ENCODE peak calls at places on chromosomes 16 and 17, in six cellular contexts. One of them, this sample, is unnamed.

GRCh38 chr16:57191056-57191536 is 5.0 kb downstream of the RSPRY1 start:
- DNase-seq in mesenchymal stem cell: peak
- DNase-seq in IMR-90: peak
- DNase-seq in neuronal stem cell: no peak
- DNase-seq in H9: no peak
- DNase-seq in H1: no peak
- DNase-seq in this sample: no peak

GRCh38 chr17:3683054-3683511 is 12.9 kb downstream of the P2RX5 start:
- DNase-seq in mesenchymal stem cell: peak
- DNase-seq in IMR-90: no peak
- DNase-seq in neuronal stem cell: no peak
- DNase-seq in H9: peak
- DNase-seq in H1: no peak
- DNase-seq in this sample: peak

GRCh38 chr17:58303981-58304734 is 23.4 kb upstream of the MPO start:
- DNase-seq in mesenchymal stem cell: peak
- DNase-seq in IMR-90: peak
- DNase-seq in neuronal stem cell: no peak
- DNase-seq in H9: peak
- DNase-seq in H1: peak
- DNase-seq in this sample: peak

GRCh38 chr17:69874220-69874670 is 200.8 kb upstream of the KCNJ16 start:
- DNase-seq in mesenchymal stem cell: peak
- DNase-seq in IMR-90: peak
- DNase-seq in neuronal stem cell: no peak
- DNase-seq in H9: no peak
- DNase-seq in H1: no peak
- DNase-seq in this sample: peak

GRCh38 chr16:1055557-1055924 is 17.0 kb upstream of the SSTR5 start:
- DNase-seq in mesenchymal stem cell: no peak
- DNase-seq in IMR-90: no peak
- DNase-seq in neuronal stem cell: no peak
- DNase-seq in H9: no peak
- DNase-seq in H1: no peak
- DNase-seq in this sample: no peak

GRCh38 chr16:82042841-82043240 is 7.8 kb downstream of the HSD17B2 start:
- DNase-seq in mesenchymal stem cell: no peak
- DNase-seq in IMR-90: no peak
- DNase-seq in neuronal stem cell: no peak
- DNase-seq in H9: no peak
- DNase-seq in H1: no peak
- DNase-seq in this sample: no peak

GRCh38 chr17:77403854-77404253 is 263.1 kb downstream of the SEC14L1 start:
- DNase-seq in mesenchymal stem cell: no peak
- DNase-seq in IMR-90: no peak
- DNase-seq in neuronal stem cell: no peak
- DNase-seq in H9: no peak
- DNase-seq in H1: no peak
- DNase-seq in this sample: no peak

GRCh38 chr16:87570938-87571867 is 31.1 kb upstream of the JPH3 start:
- DNase-seq in mesenchymal stem cell: peak
- DNase-seq in IMR-90: peak
- DNase-seq in neuronal stem cell: no peak
- DNase-seq in H9: peak
- DNase-seq in H1: no peak
- DNase-seq in this sample: peak

GRCh38 chr17:10879110-10879509 is 41.2 kb upstream of the PIRT start:
- DNase-seq in mesenchymal stem cell: no peak
- DNase-seq in IMR-90: no peak
- DNase-seq in neuronal stem cell: peak
- DNase-seq in H9: peak
- DNase-seq in H1: no peak
- DNase-seq in this sample: peak

GRCh38 chr16:67936876-67937605 is 391 bp upstream of the PSMB10 start:
- DNase-seq in mesenchymal stem cell: no peak
- DNase-seq in IMR-90: no peak
- DNase-seq in neuronal stem cell: no peak
- DNase-seq in H9: no peak
- DNase-seq in H1: no peak
- DNase-seq in this sample: peak

GRCh38 chr16:1379054-1379862 is 27.5 kb downstream of the GNPTG start:
- DNase-seq in mesenchymal stem cell: peak
- DNase-seq in IMR-90: peak
- DNase-seq in neuronal stem cell: peak
- DNase-seq in H9: no peak
- DNase-seq in H1: no peak
- DNase-seq in this sample: peak

GRCh38 chr16:53156516-53156915 is 101.7 kb downstream of the CHD9 start:
- DNase-seq in mesenchymal stem cell: no peak
- DNase-seq in IMR-90: peak
- DNase-seq in neuronal stem cell: no peak
- DNase-seq in H9: no peak
- DNase-seq in H1: no peak
- DNase-seq in this sample: no peak

GRCh38 chr17:2945299-2945698 is 118.1 kb downstream of the OR1D5 start:
- DNase-seq in mesenchymal stem cell: no peak
- DNase-seq in IMR-90: no peak
- DNase-seq in neuronal stem cell: no peak
- DNase-seq in H9: no peak
- DNase-seq in H1: no peak
- DNase-seq in this sample: no peak

GRCh38 chr16:85003723-85004586 is 7.4 kb downstream of the ZDHHC7 start:
- DNase-seq in mesenchymal stem cell: no peak
- DNase-seq in IMR-90: no peak
- DNase-seq in neuronal stem cell: no peak
- DNase-seq in H9: no peak
- DNase-seq in H1: no peak
- DNase-seq in this sample: no peak

GRCh38 chr17:29176500-29177351 is 3.5 kb downstream of the MYO18A start:
- DNase-seq in mesenchymal stem cell: peak
- DNase-seq in IMR-90: peak
- DNase-seq in neuronal stem cell: peak
- DNase-seq in H9: peak
- DNase-seq in H1: peak
- DNase-seq in this sample: peak

GRCh38 chr16:2852003-2852730 is 5.8 kb downstream of the PRSS22 start:
- DNase-seq in mesenchymal stem cell: no peak
- DNase-seq in IMR-90: no peak
- DNase-seq in neuronal stem cell: no peak
- DNase-seq in H9: no peak
- DNase-seq in H1: no peak
- DNase-seq in this sample: no peak

GRCh38 chr17:17748179-17748578 is 66.9 kb downstream of the RAI1 start:
- DNase-seq in mesenchymal stem cell: no peak
- DNase-seq in IMR-90: no peak
- DNase-seq in neuronal stem cell: no peak
- DNase-seq in H9: no peak
- DNase-seq in H1: no peak
- DNase-seq in this sample: no peak

GRCh38 chr17:43216369-43216761 is 4.7 kb downstream of the TMEM106A start:
- DNase-seq in mesenchymal stem cell: no peak
- DNase-seq in IMR-90: no peak
- DNase-seq in neuronal stem cell: no peak
- DNase-seq in H9: no peak
- DNase-seq in H1: no peak
- DNase-seq in this sample: no peak

GRCh38 chr16:25051446-25052160 is 36.4 kb upstream of the ARHGAP17 start:
- DNase-seq in mesenchymal stem cell: peak
- DNase-seq in IMR-90: peak
- DNase-seq in neuronal stem cell: no peak
- DNase-seq in H9: no peak
- DNase-seq in H1: no peak
- DNase-seq in this sample: peak

GRCh38 chr17:36152639-36153120 is 23.8 kb downstream of the TBC1D3B start:
- DNase-seq in mesenchymal stem cell: no peak
- DNase-seq in IMR-90: no peak
- DNase-seq in neuronal stem cell: no peak
- DNase-seq in H9: no peak
- DNase-seq in H1: no peak
- DNase-seq in this sample: no peak

GRCh38 chr17:78026381-78026780 is 67.9 kb downstream of the TNRC6C start:
- DNase-seq in mesenchymal stem cell: no peak
- DNase-seq in IMR-90: no peak
- DNase-seq in neuronal stem cell: no peak
- DNase-seq in H9: no peak
- DNase-seq in H1: no peak
- DNase-seq in this sample: no peak

GRCh38 chr17:45771473-45771959 is 12.6 kb upstream of the CRHR1 start:
- DNase-seq in mesenchymal stem cell: no peak
- DNase-seq in IMR-90: no peak
- DNase-seq in neuronal stem cell: no peak
- DNase-seq in H9: peak
- DNase-seq in H1: no peak
- DNase-seq in this sample: peak

GRCh38 chr17:38898812-38899348 is 26.5 kb upstream of the LASP1NB start:
- DNase-seq in mesenchymal stem cell: no peak
- DNase-seq in IMR-90: no peak
- DNase-seq in neuronal stem cell: no peak
- DNase-seq in H9: no peak
- DNase-seq in H1: no peak
- DNase-seq in this sample: no peak

GRCh38 chr17:75645501-75645888 is 12.3 kb downstream of the SMIM5 start:
- DNase-seq in mesenchymal stem cell: peak
- DNase-seq in IMR-90: no peak
- DNase-seq in neuronal stem cell: no peak
- DNase-seq in H9: peak
- DNase-seq in H1: no peak
- DNase-seq in this sample: peak
- H2AK5ac ChIP-seq in mesenchymal stem cell: peak
- H2AK5ac ChIP-seq in IMR-90: no peak
- H2AK5ac ChIP-seq in neuronal stem cell: no peak
- H2AK5ac ChIP-seq in H9: no peak
- H2AK5ac ChIP-seq in H1: no peak
- H2AK5ac ChIP-seq in this sample: no peak

DNA sequence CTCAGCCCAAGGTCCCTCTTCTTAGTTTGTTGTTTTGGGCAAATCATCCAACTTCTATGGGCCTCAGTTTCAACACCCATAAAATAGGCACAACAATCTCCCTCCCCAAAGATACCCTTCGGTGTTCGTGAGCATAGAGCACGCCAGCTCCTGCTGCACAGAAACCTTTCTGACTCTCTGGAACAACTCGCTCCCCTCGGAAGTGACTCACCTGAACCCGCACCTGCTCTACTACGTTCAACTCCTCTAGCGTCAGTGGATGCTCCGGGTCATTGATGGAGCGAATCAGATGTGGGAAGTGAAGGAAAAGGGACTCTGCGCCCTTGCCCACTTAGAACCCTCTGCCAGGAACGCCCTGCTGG is 445 bp downstream of the CIAO2B start:
- DNase-seq in mesenchymal stem cell: no peak
- DNase-seq in IMR-90: peak
- DNase-seq in neuronal stem cell: no peak
- DNase-seq in H9: no peak
- DNase-seq in H1: no peak
- DNase-seq in this sample: no peak
- H2AK5ac ChIP-seq in mesenchymal stem cell: peak
- H2AK5ac ChIP-seq in IMR-90: peak
- H2AK5ac ChIP-seq in neuronal stem cell: peak
- H2AK5ac ChIP-seq in H9: no peak
- H2AK5ac ChIP-seq in H1: no peak
- H2AK5ac ChIP-seq in this sample: no peak

DNA sequence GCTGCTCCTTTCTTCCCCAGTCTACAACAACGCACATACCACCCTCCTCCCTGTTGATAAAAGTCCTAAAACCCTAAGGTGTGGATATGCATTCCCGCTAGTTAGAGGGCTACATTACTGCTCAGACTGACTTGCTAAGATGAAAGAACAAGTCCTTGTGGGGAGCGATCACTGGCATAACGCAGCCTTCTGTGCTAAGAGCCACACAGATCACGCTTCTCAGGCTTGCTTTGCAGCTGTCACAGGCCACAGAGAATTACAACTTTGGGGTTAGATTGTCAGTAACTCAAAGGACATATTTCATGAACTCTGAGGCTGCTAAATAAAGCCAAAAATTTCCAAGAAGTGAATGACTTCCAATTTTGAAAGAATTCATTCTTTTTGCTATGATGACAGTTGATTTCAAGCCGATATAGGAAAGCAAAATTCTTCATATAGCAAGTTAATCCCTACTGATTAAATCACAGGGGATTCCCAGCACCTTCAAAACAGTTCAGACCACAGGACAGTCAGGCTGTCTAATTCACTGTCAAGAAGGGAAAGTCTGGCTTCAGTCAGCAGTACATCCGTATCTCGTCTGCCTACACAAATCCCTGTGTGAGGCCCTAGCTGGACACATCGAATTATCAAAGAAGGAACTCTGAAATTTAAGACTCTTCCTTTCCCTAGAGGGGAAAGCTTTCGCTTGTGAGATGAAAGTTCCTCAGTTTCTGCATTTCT is 107.1 kb downstream of the VPS53 start:
- DNase-seq in mesenchymal stem cell: peak
- DNase-seq in IMR-90: peak
- DNase-seq in neuronal stem cell: no peak
- DNase-seq in H9: no peak
- DNase-seq in H1: no peak
- DNase-seq in this sample: no peak
- H2AK5ac ChIP-seq in mesenchymal stem cell: no peak
- H2AK5ac ChIP-seq in IMR-90: no peak
- H2AK5ac ChIP-seq in neuronal stem cell: no peak
- H2AK5ac ChIP-seq in H9: no peak
- H2AK5ac ChIP-seq in H1: no peak
- H2AK5ac ChIP-seq in this sample: no peak

DNA sequence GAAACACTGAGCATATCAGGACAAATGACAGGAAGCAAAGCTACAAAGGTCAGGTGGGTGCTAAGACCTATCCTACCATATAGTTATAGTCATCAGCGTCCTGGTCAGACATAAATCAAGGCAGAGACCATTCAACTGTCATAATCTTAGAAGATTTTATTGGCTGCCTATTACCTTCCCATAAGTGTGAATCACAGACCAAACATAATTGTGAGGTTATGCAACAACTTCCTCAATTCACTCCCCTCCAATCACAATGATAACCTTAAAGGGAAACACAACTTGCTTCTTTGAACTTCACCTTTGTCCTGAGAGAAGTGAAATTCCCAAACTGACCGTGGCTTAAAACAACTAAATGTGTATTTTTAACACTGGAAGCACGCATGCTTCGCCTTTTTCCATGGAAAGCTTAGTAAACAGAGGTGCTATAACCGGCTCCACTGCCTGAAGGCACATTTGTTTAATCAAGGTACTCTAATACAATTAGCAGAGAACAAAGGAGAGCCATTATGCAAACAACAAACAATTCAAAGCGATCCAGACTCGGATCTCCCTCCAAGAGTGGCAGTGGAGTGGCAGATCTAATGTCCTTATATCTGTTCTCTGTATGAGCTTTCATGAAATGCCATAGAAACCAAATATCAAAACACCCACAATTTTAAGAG is 84.9 kb downstream of the TMEM114 start:
- DNase-seq in mesenchymal stem cell: no peak
- DNase-seq in IMR-90: no peak
- DNase-seq in neuronal stem cell: no peak
- DNase-seq in H9: no peak
- DNase-seq in H1: no peak
- DNase-seq in this sample: peak
- H2AK5ac ChIP-seq in mesenchymal stem cell: no peak
- H2AK5ac ChIP-seq in IMR-90: no peak
- H2AK5ac ChIP-seq in neuronal stem cell: no peak
- H2AK5ac ChIP-seq in H9: no peak
- H2AK5ac ChIP-seq in H1: no peak
- H2AK5ac ChIP-seq in this sample: no peak

This sample was measured in mesendoderm.